ENCODE peak calls at places on chromosome 14, in four cellular contexts. T, Q, R and V are unnamed samples.

GRCh38 chr14:72836085-72836484 is 57.8 kb downstream of the DPF3 start:
- DNase-seq in T (no peak), Q (no peak), R (no peak), V (no peak)

GRCh38 chr14:23052182-23052623 is 5.1 kb downstream of the CDH24 start:
- DNase-seq in T (no peak), Q (no peak), R (no peak), V (peak)

GRCh38 chr14:73170686-73171085 is 34.4 kb downstream of the PSEN1 start:
- DNase-seq in T (no peak), Q (no peak), R (no peak), V (no peak)

GRCh38 chr14:56491299-56492285 is 88.0 kb upstream of the TMEM260 start:
- DNase-seq in T (peak), Q (peak), R (peak), V (peak)

GRCh38 chr14:70448633-70449032 is 3.3 kb upstream of the ADAM21 start:
- DNase-seq in T (no peak), Q (no peak), R (no peak), V (no peak)

GRCh38 chr14:77593501-77593911 is 22.9 kb downstream of the SPTLC2 start:
- DNase-seq in T (no peak), Q (no peak), R (no peak), V (no peak)

GRCh38 chr14:52060080-52060479 is 8.8 kb downstream of the NID2 start:
- DNase-seq in T (peak), Q (no peak), R (no peak), V (no peak)

GRCh38 chr14:77139540-77140342 is 1.9 kb downstream of the ZDHHC22 start:
- DNase-seq in T (peak), Q (no peak), R (no peak), V (peak)

GRCh38 chr14:23399591-23399990 is 8.5 kb downstream of the MYH6 start:
- DNase-seq in T (no peak), Q (no peak), R (no peak), V (no peak)

GRCh38 chr14:100116134-100116533 is 43.3 kb downstream of the DEGS2 start:
- DNase-seq in T (no peak), Q (no peak), R (no peak), V (no peak)

GRCh38 chr14:93086441-93087055 is 29.2 kb downstream of the ITPK1 start:
- DNase-seq in T (no peak), Q (no peak), R (no peak), V (no peak)

GRCh38 chr14:33754264-33754663 is 196.6 kb downstream of the EGLN3 start:
- DNase-seq in T (no peak), Q (no peak), R (no peak), V (no peak)

GRCh38 chr14:38941485-38941884 is 161.6 kb downstream of the SEC23A start:
- DNase-seq in T (no peak), Q (no peak), R (no peak), V (no peak)

GRCh38 chr14:105474478-105475268 is at the start of gene CRIP2:
- DNase-seq in T (no peak), Q (no peak), R (no peak), V (no peak)

GRCh38 chr14:50559990-50560928 is at the start of gene ATL1:
- DNase-seq in T (peak), Q (no peak), R (peak), V (peak)

GRCh38 chr14:106141242-106142220 is 615.1 kb downstream of the TMEM121 start:
- DNase-seq in T (no peak), Q (no peak), R (no peak), V (no peak)

GRCh38 chr14:92563359-92563758 is 49.8 kb downstream of the RIN3 start:
- DNase-seq in T (no peak), Q (no peak), R (no peak), V (no peak)

GRCh38 chr14:53336729-53337128 is 183.6 kb upstream of the DDHD1 start:
- DNase-seq in T (no peak), Q (no peak), R (no peak), V (no peak)

GRCh38 chr14:103427485-103428443 is 42.5 kb downstream of the MARK3 start:
- DNase-seq in T (no peak), Q (no peak), R (no peak), V (no peak)

GRCh38 chr14:104263671-104264358 is 125.4 kb downstream of the KIF26A start:
- DNase-seq in T (no peak), Q (no peak), R (no peak), V (no peak)

GRCh38 chr14:100620437-100621100 is 33.4 kb upstream of the BEGAIN start:
- DNase-seq in T (peak), Q (no peak), R (no peak), V (no peak)

GRCh38 chr14:98955036-98955740 is 316.8 kb downstream of the BCL11B start:
- DNase-seq in T (no peak), Q (no peak), R (no peak), V (no peak)

GRCh38 chr14:51921026-51921425 is 60.6 kb downstream of the GNG2 start:
- DNase-seq in T (no peak), Q (no peak), R (no peak), V (no peak)

GRCh38 chr14:65228956-65229355 is 126.6 kb upstream of the MAX start:
- DNase-seq in T (no peak), Q (no peak), R (no peak), V (no peak)
- H3K27ac ChIP-seq in T (no peak), Q (no peak), R (peak), V (peak)

DNA sequence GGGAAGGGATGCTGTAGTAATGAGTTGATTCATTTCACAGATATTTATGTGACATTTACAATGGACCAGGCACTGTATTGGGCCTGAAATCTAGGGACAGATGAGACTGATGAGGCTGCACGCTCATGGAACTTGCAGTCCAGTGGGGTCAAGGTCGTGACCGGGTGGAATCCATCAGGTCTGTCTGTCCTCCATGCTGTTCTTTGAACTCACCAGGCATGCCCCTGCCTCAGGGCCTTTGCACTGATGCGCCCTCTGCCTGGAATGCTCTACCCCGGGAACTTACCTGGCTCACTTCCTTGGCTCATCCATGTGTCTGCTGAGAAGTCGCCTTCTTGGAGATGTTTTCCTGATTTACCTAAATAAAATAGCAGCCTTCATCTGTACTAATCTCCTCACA is 200.1 kb downstream of the VRK1 start:
- DNase-seq in T (no peak), Q (no peak), R (no peak), V (no peak)
- H3K4me3 ChIP-seq in T (no peak), Q (no peak), R (no peak), V (no peak)

DNA sequence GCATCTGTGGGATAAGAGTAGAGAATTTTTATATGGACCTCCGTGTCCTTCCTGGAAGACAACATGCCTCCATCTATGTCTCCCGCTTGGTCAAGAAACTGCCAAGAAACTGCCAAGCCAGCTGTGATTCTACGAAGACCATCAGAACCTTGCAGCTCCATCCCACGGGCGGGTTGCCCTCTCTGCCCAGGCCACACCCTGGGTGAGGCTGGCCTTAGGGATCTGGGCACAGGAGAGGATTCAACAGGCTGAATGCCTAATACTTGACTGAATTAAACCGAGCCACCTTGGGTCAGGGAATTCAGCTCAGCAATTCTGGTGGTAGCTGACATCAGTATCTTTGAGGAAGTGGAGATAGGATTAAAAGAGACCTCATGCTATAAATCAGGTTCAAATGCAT is 37.8 kb upstream of the FOS start:
- DNase-seq in T (no peak), Q (no peak), R (no peak), V (no peak)
- H3K27ac ChIP-seq in T (no peak), Q (no peak), R (no peak), V (no peak)

GRCh38 chr14:21026251-21026987 is 1.6 kb upstream of the NDRG2 start:
- DNase-seq in T (no peak), Q (no peak), R (no peak), V (peak)
- H3K4me3 ChIP-seq in T (no peak), Q (no peak), R (peak), V (peak)

GRCh38 chr14:64191756-64192155 is 102.4 kb downstream of the ESR2 start:
- DNase-seq in T (no peak), Q (no peak), R (no peak), V (no peak)

GRCh38 chr14:64195194-64195593 is 99.0 kb downstream of the ESR2 start:
- DNase-seq in T (no peak), Q (no peak), R (no peak), V (no peak)

GRCh38 chr14:64194404-64194803 is 99.8 kb downstream of the ESR2 start:
- DNase-seq in T (no peak), Q (no peak), R (no peak), V (no peak)

GRCh38 chr14:64196026-64196425 is 98.1 kb downstream of the ESR2 start:
- DNase-seq in T (no peak), Q (no peak), R (no peak), V (no peak)

DNA sequence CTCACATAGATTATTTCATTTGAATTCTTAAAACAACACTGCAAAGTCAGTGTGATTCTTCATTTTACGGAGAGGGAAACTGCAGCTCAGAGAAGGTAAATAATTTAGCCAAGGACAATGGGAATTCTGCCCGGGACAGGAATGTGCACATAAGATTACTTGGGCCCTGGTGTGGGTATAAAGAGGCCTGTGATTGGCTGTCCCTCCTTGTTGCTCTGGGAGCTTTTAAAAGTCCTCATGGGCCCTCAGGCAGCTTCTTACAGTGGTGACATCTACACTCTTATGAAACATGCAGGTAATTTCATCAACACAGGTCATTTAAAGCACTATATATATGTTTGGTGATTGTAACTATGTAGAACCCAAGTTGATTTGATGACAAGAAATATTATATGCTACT is 100.3 kb downstream of the ESR2 start:
- DNase-seq in T (no peak), Q (no peak), R (no peak), V (no peak)
- H3K27ac ChIP-seq in T (no peak), Q (no peak), R (no peak), V (no peak)

DNA sequence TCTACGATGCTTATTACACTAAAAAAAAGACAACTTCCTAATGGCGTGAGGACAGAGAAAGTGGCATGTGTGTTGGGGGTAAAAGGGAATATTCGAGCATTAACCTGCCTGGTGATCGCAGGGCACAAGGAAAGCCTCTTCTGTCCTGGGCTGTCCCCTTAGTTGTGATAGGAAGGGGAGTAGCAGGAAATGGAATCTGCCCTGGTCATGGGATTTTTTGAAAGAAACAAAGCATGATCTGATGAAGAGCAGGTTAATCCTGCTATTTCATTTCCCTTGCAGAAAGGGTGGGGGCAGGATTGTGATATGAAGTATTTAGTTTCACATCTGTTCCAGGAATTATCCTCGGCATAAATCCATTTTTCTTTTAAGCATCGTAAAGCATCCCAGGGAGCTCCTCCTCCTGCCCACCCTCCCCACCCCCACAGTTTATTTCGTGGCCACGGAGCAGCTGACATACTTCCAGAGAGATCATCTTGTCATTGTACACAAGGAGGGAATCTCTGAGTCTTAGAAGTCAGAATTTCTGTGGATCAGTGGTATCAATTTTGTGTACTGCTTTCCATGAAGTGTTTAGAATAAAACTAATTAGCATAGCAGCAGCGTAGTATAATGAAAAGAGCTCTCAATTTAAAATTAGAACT is 53.1 kb downstream of the TGFB3 start:
- DNase-seq in T (no peak), Q (no peak), R (no peak), V (no peak)
- H3K4me3 ChIP-seq in T (no peak), Q (no peak), R (no peak), V (peak)